ENCODE peak calls at places on chromosome 10, in nine cellular contexts. E, Q, F, L, C, B, Z, S and X are unnamed samples.

GRCh38 chr10:96850825-96851224 is 18.7 kb downstream of the LCOR start:
- DNase-seq in E (no peak), Q (peak; percentile 98), F (no peak), L (no peak), C (no peak), B (no peak), Z (no peak), S (no peak), X (no peak)

GRCh38 chr10:132446661-132447445 is 49.9 kb downstream of the PWWP2B start:
- DNase-seq in E (peak; percentile 42), Q (peak; percentile 60), F (no peak), L (peak; percentile 55), C (peak; percentile 45), B (peak; percentile 88), Z (peak; percentile 79), S (peak; percentile 49), X (no peak)

GRCh38 chr10:62681211-62681940 is 123.1 kb upstream of the ADO start:
- DNase-seq in E (peak; percentile 96), Q (no peak), F (no peak), L (no peak), C (peak; percentile 70), B (no peak), Z (no peak), S (peak; percentile 69), X (peak; percentile 50)

GRCh38 chr10:43050011-43050410 is 26.9 kb upstream of the RET start:
- DNase-seq in E (no peak), Q (no peak), F (no peak), L (no peak), C (no peak), B (no peak), Z (no peak), S (no peak), X (no peak)

GRCh38 chr10:85864173-85864549 is 502.4 kb downstream of the GRID1 start:
- DNase-seq in E (no peak), Q (no peak), F (no peak), L (no peak), C (no peak), B (no peak), Z (no peak), S (no peak), X (no peak)

GRCh38 chr10:50788951-50789904 is 49.5 kb downstream of the ASAH2B start:
- DNase-seq in E (peak; percentile 8), Q (peak; percentile 41), F (peak; percentile 33), L (no peak), C (no peak), B (no peak), Z (no peak), S (no peak), X (no peak)

GRCh38 chr10:23198940-23199767 is 7.0 kb downstream of the PTF1A start:
- DNase-seq in E (no peak), Q (no peak), F (no peak), L (peak; percentile 20), C (no peak), B (peak; percentile 16), Z (no peak), S (no peak), X (no peak)

GRCh38 chr10:44393051-44393630 is 8.2 kb upstream of the CXCL12 start:
- DNase-seq in E (no peak), Q (peak; percentile 82), F (no peak), L (no peak), C (no peak), B (no peak), Z (no peak), S (no peak), X (no peak)